ENCODE peak calls at places on chromosomes 13 and 19, in six cellular contexts. F is H1, T is GM23338, U is stomach, O is sigmoid colon, S is transverse colon. A is an unnamed sample. For H3K4me1, the result is how much of the 10 kb centered on the place peaks cover.

GRCh38 chr13:105773887-105774538 is 761.4 kb downstream of the EFNB2 start:
- DNase-seq in F (no peak), T (no peak), U (no peak), O (no peak), S (no peak), A (no peak)

GRCh38 chr19:1860133-1860775 is 3.1 kb downstream of the KLF16 start:
- DNase-seq in F (peak), T (peak), U (no peak), O (peak), S (peak), A (no peak)

GRCh38 chr13:92734545-92734944 is 492.1 kb upstream of the GPC6 start:
- DNase-seq in F (no peak), T (no peak), U (no peak), O (no peak), S (no peak), A (no peak)

GRCh38 chr19:4066682-4067395 is at the start of gene ZBTB7A:
- DNase-seq in F (no peak), T (peak), U (peak), O (peak), S (peak), A (peak)

GRCh38 chr13:44790289-44790688 is 199.0 kb downstream of the NUFIP1 start:
- DNase-seq in F (peak), T (peak), U (peak), O (no peak), S (no peak), A (no peak)

GRCh38 chr13:75985132-75985531 is 349.0 kb downstream of the LMO7 start:
- DNase-seq in F (no peak), T (no peak), U (no peak), O (no peak), S (no peak), A (no peak)

GRCh38 chr13:32427852-32428580 is at the start of gene N4BP2L1:
- DNase-seq in F (peak), T (peak), U (peak), O (peak), S (peak), A (peak)

GRCh38 chr13:107348931-107349330 is 781.0 kb upstream of the ARGLU1 start:
- DNase-seq in F (no peak), T (no peak), U (no peak), O (no peak), S (no peak), A (no peak)

GRCh38 chr13:106322628-106323027 is 212.8 kb downstream of the EFNB2 start:
- DNase-seq in F (no peak), T (no peak), U (no peak), O (no peak), S (no peak), A (no peak)

GRCh38 chr13:79404361-79404760 is 1.7 kb downstream of the RBM26 start:
- DNase-seq in F (no peak), T (no peak), U (no peak), O (no peak), S (no peak), A (no peak)

GRCh38 chr13:98315902-98316301 is 138.8 kb upstream of the RNF113B start:
- DNase-seq in F (no peak), T (no peak), U (no peak), O (no peak), S (no peak), A (no peak)

GRCh38 chr19:4803736-4804695 is 12.5 kb downstream of the FEM1A start:
- DNase-seq in F (peak), T (peak), U (peak), O (no peak), S (peak), A (peak)

GRCh38 chr13:104530741-104531140 is 1464.5 kb upstream of the SLC10A2 start:
- DNase-seq in F (no peak), T (no peak), U (no peak), O (no peak), S (no peak), A (no peak)

GRCh38 chr13:114146629-114147028 is 14.2 kb upstream of the RASA3 start:
- DNase-seq in F (peak), T (peak), U (no peak), O (no peak), S (no peak), A (no peak)

GRCh38 chr19:7904074-7905020 is 670 bp downstream of the MAP2K7 start:
- DNase-seq in F (no peak), T (peak), U (no peak), O (peak), S (peak), A (no peak)

GRCh38 chr19:58577581-58578429 is 4.7 kb upstream of the MZF1 start:
- DNase-seq in F (no peak), T (no peak), U (no peak), O (peak), S (no peak), A (peak)

GRCh38 chr19:5193192-5193591 is 147.4 kb downstream of the PTPRS start:
- DNase-seq in F (peak), T (peak), U (no peak), O (no peak), S (no peak), A (no peak)

GRCh38 chr19:5436101-5436947 is 18.9 kb upstream of the ZNRF4 start:
- DNase-seq in F (peak), T (peak), U (no peak), O (no peak), S (no peak), A (no peak)

GRCh38 chr19:32453736-32454135 is 48.2 kb downstream of the DPY19L3 start:
- DNase-seq in F (no peak), T (no peak), U (no peak), O (no peak), S (no peak), A (no peak)
- TF ChIP-seq POLR2AphosphoS5 in F (no peak), T (no peak), U (no peak), O (no peak), S (no peak), A (no peak)

DNA sequence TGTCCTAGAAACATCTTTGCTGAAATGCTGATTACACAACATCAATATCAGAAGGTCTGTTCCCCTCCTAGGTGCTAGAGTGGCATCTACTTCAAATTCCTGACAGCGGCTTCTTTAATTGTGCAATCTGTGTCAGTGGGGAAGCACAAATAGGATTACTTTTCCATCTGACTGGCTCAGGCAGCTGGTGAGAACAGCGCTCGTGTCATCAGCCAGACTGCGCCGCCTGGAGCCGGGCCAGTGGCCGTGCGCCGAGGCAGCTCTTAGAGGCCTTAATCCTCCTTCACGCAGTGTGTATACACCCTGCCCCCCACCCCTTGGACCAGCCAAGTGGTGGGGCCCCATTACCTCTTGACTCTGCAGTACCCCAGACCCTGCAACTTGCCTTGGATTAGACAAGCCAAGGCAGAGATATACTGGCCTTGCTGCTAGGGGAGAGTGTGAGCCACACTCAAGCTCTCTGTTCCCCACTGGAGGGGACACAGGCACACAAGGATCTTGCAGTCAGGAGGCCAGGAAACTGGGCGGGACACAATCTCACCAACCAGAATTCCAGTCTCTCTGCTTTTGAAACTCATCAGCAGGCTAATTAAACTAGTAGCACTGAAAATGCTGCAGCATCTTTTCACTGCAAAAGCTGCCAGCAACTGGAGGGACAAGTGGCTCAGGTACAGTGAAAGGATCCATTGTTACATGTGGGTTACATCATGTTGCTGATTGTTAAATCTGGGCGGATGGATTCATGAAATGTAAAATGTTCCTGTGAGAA is 48.9 kb upstream of the EPHX3 start:
- DNase-seq in F (no peak), T (no peak), U (peak), O (peak), S (peak), A (peak)
- H3K4me1 ChIP-seq in F (under half), T (half or more), U (half or more), O (half or more), S (half or more), A (half or more)

GRCh38 chr13:29924482-29924884 is 74.1 kb upstream of the UBL3 start:
- DNase-seq in F (no peak), T (no peak), U (no peak), O (no peak), S (no peak), A (no peak)

GRCh38 chr13:29922281-29922821 is 71.9 kb upstream of the UBL3 start:
- DNase-seq in F (no peak), T (no peak), U (no peak), O (no peak), S (no peak), A (no peak)

GRCh38 chr13:29922896-29923295 is 72.5 kb upstream of the UBL3 start:
- DNase-seq in F (no peak), T (no peak), U (no peak), O (no peak), S (no peak), A (no peak)

GRCh38 chr13:29924951-29925350 is 74.5 kb upstream of the UBL3 start:
- DNase-seq in F (no peak), T (no peak), U (no peak), O (no peak), S (no peak), A (no peak)

DNA sequence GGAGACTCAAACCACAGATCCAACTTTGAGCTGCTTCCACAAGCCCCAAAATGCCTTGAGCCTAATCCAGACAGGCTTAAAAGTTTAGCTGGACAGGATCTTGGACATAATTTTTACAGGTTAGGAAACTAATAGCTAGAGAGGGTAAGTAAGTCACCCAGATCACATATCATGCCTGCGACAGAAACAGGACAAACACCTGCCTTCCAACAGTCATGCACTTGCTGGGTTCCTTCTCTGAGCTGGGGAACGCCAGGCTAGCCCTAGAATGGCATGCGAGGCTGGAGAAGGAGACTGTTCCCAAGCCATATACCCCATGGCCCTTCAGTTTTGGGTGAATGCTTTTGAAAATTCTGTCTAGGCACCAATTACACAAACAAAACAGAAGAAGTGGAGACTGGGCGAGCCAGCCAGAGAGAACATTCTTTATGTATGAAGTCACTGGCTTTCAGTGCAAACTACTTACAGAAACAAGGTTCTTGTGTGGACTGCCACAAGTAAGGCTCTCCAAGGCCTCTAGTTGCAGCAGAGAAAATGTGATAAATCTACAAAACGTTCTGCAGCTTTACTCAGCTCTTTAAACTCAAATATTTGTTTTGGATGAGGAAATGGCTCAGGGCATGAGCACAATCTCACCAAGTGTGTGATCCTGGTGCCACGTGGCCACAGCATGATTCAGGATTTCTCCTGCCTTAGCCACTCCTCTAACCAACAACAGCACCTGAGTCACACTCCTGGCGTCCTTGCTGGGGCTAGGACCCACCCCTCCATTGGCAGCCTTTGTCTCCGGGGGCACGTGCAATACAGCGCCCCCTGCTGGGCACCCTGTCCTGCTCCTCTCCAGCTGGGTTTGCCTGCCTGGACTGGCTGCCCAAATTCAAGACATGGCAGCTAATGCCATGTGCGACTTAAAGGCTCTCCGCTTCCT is 73.4 kb upstream of the UBL3 start:
- DNase-seq in F (peak), T (peak), U (peak), O (peak), S (peak), A (peak)
- TF ChIP-seq POLR2AphosphoS5 in F (no peak), T (no peak), U (peak), O (peak), S (peak), A (peak)

DNA sequence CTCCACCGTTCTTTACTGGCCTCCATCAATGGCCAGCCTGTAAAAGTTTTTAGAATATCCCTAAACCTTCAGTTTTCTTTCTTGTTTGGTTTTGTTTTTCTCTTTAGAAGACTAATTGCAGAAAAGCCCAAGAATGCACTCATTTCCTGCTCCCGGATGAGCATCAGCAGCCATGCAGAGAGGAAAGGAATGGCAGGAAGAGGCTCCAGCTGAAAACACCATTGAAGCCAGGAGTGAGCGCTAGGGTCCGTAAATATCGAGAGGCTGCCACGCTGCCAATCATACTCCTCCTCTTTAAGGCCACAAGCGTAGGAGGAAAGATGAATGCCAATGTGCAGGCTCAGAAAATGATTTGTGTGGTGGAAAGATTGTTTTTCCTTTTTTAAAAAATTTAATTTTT is 57.4 kb upstream of the UBE2L5 start:
- DNase-seq in F (no peak), T (peak), U (no peak), O (no peak), S (no peak), A (no peak)
- H3K4me1 ChIP-seq in F (under half), T (under half), U (under half), O (under half), S (under half), A (under half)

GRCh38 chr19:16041571-16042386 is 34.5 kb upstream of the TPM4 start:
- DNase-seq in F (peak), T (peak), U (peak), O (peak), S (peak), A (peak)
- TF ChIP-seq POLR2AphosphoS5 in F (no peak), T (no peak), U (peak), O (no peak), S (no peak), A (peak)

DNA sequence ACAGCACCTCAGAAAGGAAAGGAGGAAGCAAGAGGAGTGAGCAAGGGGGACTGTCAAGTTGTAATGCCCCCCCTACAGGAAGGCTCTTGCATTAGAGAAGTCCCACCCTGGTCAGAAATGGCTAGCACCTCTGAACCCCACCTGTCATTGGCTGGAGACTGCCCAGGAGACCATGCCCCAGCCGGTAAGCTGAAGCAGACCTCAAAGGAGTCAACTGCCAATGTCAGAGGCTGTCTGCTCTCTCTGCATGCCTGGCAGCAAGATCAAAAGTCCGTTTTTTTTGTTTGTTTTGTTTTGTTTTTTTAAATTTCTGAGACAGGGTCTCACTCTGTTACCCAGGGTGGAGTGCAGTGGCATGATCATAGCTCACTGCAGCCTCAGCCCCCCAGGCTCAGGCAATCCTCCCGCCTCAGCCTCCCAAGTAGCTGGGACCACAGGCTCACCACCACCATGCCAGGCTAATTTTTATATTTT is 8.1 kb upstream of the BCL3 start:
- DNase-seq in F (no peak), T (no peak), U (no peak), O (no peak), S (no peak), A (no peak)
- H3K4me1 ChIP-seq in F (under half), T (under half), U (half or more), O (half or more), S (half or more), A (under half)

GRCh38 chr19:13833330-13834265 is 38.4 kb downstream of the ZSWIM4 start:
- DNase-seq in F (peak), T (peak), U (peak), O (peak), S (peak), A (peak)
- TF ChIP-seq POLR2AphosphoS5 in F (peak), T (no peak), U (peak), O (peak), S (peak), A (peak)